ENCODE peak calls at places on chromosome 14, in ten cellular contexts. S is mesothelial cell of epicardium, K is pancreas, B is AG09319, Z is fibroblast of pulmonary artery, C is dorsolateral prefrontal cortex, M is A549, Y is ovary, H is spleen, U is mucosa of descending colon. J is an unnamed sample.

GRCh38 chr14:100900837-100901390 is 2.6 kb downstream of the RTL1 start:
- DNase-seq in U (peak; percentile 68), M (peak; percentile 35), K (peak; percentile 77), Y (peak; percentile 52), B (no peak), S (peak; percentile 64), Z (peak; percentile 8), H (peak; percentile 80), C (peak; percentile 39), J (peak; percentile 78)

GRCh38 chr14:73014105-73014504 is 12.8 kb downstream of the ZFYVE1 start:
- DNase-seq in C (no peak), Z (peak; percentile 45), Y (no peak), U (no peak), B (no peak), S (no peak), K (no peak), M (no peak), H (no peak), J (no peak)

GRCh38 chr14:85350667-85351066 is 179.3 kb upstream of the FLRT2 start:
- DNase-seq in K (no peak), Y (no peak), U (no peak), C (no peak), B (no peak), S (no peak), Z (no peak), M (no peak), H (no peak), J (no peak)

GRCh38 chr14:73591690-73592448 is at the start of gene ACOT4:
- DNase-seq in H (peak; percentile 89), U (peak; percentile 76), K (peak; percentile 81), S (peak; percentile 51), C (no peak), Y (no peak), M (peak; percentile 49), Z (peak; percentile 25), B (no peak), J (peak; percentile 55)

GRCh38 chr14:96126783-96127271 is 77.8 kb upstream of the BDKRB2 start:
- DNase-seq in Z (no peak), M (no peak), U (no peak), Y (no peak), S (peak; percentile 16), K (no peak), H (no peak), B (no peak), C (no peak), J (no peak)

GRCh38 chr14:101200650-101201516 is 297.4 kb upstream of the RTL1 start:
- DNase-seq in Z (no peak), C (no peak), K (no peak), S (peak; percentile 31), H (peak; percentile 53), B (no peak), Y (peak; percentile 3), U (no peak), M (no peak), J (no peak)

GRCh38 chr14:100535287-100536131 is 51.7 kb downstream of the BEGAIN start:
- DNase-seq in B (no peak), Y (peak; percentile 6), M (no peak), C (peak; percentile 30), K (peak; percentile 58), Z (no peak), U (no peak), S (peak; percentile 34), H (peak; percentile 52), J (peak; percentile 1)

GRCh38 chr14:27315477-27315876 is 717.6 kb upstream of the NOVA1 start:
- DNase-seq in K (no peak), U (no peak), C (no peak), M (no peak), Z (no peak), B (no peak), S (no peak), H (no peak), Y (no peak), J (no peak)

GRCh38 chr14:104732355-104732804 is 8.4 kb downstream of the ADSS1 start:
- DNase-seq in H (no peak), S (no peak), U (peak; percentile 93), C (no peak), B (no peak), Z (no peak), M (peak; percentile 44), Y (no peak), K (no peak), J (no peak)

GRCh38 chr14:104730504-104730903 is 6.5 kb downstream of the ADSS1 start:
- DNase-seq in C (no peak), Z (no peak), B (no peak), S (no peak), K (no peak), H (no peak), U (no peak), M (no peak), Y (no peak), J (no peak)

GRCh38 chr14:104731925-104732294 is 7.9 kb downstream of the ADSS1 start:
- DNase-seq in C (no peak), B (no peak), Y (no peak), M (no peak), K (no peak), U (no peak), Z (no peak), S (no peak), H (no peak), J (no peak)

GRCh38 chr14:104729835-104730181 is 5.8 kb downstream of the ADSS1 start:
- DNase-seq in S (no peak), B (no peak), Z (no peak), Y (no peak), C (no peak), H (no peak), K (no peak), U (no peak), M (no peak), J (no peak)

DNA sequence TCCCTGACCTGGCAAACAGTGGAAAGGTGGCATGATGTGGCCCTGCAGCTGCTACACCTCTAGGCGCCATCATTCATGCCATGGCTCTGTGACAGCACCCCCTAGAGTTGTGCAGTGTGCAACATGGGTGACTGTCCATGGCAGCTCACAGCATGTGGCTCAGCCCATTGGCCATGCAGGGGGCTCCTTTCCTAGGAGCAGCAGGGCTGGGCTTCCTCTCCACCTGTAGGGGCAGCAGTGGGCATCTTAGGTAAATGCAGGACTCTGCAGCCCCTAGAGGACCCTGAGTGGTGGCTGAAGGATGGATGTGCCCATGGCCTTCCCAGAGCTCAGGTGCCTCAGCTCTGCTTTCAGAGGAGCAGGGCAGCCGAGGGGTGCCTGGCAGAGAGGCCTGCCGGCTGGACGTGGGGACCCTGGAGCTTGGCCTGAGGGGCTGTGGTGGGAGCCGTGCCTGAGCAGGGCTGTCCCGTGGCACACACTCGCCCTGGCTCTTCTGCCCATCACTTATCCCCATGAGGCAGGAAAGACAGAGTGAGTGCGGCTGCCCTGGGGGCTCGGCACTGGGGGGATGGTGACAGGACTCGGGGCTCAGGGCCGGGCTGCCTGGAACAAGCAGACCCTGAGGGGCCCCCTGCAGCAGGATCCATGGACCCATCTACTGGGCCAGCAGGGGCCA is 7.4 kb downstream of the ADSS1 start:
- DNase-seq in B (no peak), S (no peak), K (no peak), M (peak; percentile 48), C (no peak), U (no peak), Y (no peak), H (no peak), Z (no peak), J (no peak)
- TF ChIP-seq CTCF in B (peak; percentile 24), S (no peak), K (no peak), M (peak; percentile 29), C (no peak), U (no peak), Y (no peak), H (no peak), Z (peak; percentile 39), J (no peak)

GRCh38 chr14:97178781-97179180 is 381.6 kb downstream of the VRK1 start:
- DNase-seq in Z (peak; percentile 1), S (no peak), Y (no peak), H (no peak), B (no peak), K (no peak), C (no peak), M (no peak), U (no peak), J (no peak)

GRCh38 chr14:97180304-97181200 is 383.4 kb downstream of the VRK1 start:
- DNase-seq in Y (no peak), M (peak; percentile 75), H (no peak), Z (peak; percentile 4), K (no peak), S (no peak), B (no peak), U (no peak), C (peak; percentile 71), J (no peak)

GRCh38 chr14:97177635-97178034 is 380.5 kb downstream of the VRK1 start:
- DNase-seq in Y (no peak), C (no peak), U (no peak), B (no peak), K (no peak), H (no peak), Z (no peak), S (no peak), M (no peak), J (no peak)

GRCh38 chr14:97179573-97179972 is 382.4 kb downstream of the VRK1 start:
- DNase-seq in C (no peak), U (no peak), H (no peak), B (no peak), M (no peak), K (no peak), Y (no peak), Z (no peak), S (no peak), J (no peak)

GRCh38 chr14:97177016-97177415 is 379.8 kb downstream of the VRK1 start:
- DNase-seq in K (no peak), S (no peak), U (no peak), M (peak; percentile 33), Y (no peak), Z (no peak), H (no peak), B (no peak), C (no peak), J (no peak)
- TF ChIP-seq CTCF in K (no peak), S (no peak), U (no peak), M (peak; percentile 49), Y (no peak), Z (no peak), H (no peak), B (no peak), C (no peak), J (no peak)

GRCh38 chr14:22420598-22421186 is 168.3 kb downstream of the DAD1 start:
- DNase-seq in H (no peak), Z (peak; percentile 36), K (no peak), M (no peak), C (no peak), B (no peak), Y (no peak), U (no peak), S (no peak), J (no peak)
- TF ChIP-seq CTCF in H (no peak), Z (peak; percentile 3), K (no peak), M (no peak), C (no peak), B (no peak), Y (no peak), U (no peak), S (no peak), J (no peak)

GRCh38 chr14:75978249-75978731 is 3.5 kb downstream of the TGFB3 start:
- DNase-seq in S (no peak), H (peak; percentile 79), C (no peak), U (peak; percentile 39), Z (no peak), Y (no peak), B (no peak), K (no peak), M (no peak), J (no peak)

GRCh38 chr14:75979641-75980422 is 2.0 kb downstream of the TGFB3 start:
- DNase-seq in H (no peak), Z (no peak), C (peak; percentile 57), K (no peak), Y (peak; percentile 23), S (no peak), B (no peak), U (no peak), M (no peak), J (no peak)

GRCh38 chr14:75977544-75977943 is 4.3 kb downstream of the TGFB3 start:
- DNase-seq in H (no peak), U (no peak), K (no peak), Z (no peak), M (no peak), C (no peak), B (no peak), S (no peak), Y (no peak), J (no peak)

GRCh38 chr14:75979071-75979571 is 2.7 kb downstream of the TGFB3 start:
- DNase-seq in C (peak; percentile 52), B (no peak), Z (peak; percentile 59), Y (peak; percentile 21), K (peak; percentile 67), M (peak; percentile 33), U (peak; percentile 35), H (peak; percentile 77), S (peak; percentile 65), J (peak; percentile 53)

DNA sequence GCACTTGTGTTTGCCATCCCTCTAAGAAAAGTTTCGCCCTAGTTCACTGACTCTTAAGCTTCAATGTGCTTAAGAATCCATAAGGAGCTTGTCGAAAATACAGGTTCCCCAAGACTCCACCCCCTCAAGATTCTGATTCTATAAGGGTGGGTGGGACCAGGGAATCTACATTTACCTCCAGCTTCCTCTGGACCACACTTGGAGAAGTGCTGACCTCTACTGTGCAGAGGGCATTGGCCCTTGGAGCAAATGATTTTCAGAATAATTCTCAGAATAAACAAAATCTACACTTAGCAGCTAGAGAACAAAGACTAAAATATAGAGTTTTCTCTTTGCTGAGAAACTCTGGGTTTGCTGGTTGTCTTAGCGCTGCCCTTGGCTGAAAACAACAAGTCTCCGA is 5.0 kb downstream of the TGFB3 start:
- DNase-seq in C (no peak), S (no peak), K (no peak), U (no peak), Z (no peak), H (no peak), M (no peak), B (no peak), Y (no peak), J (no peak)
- TF ChIP-seq CTCF in C (peak; percentile 40), S (no peak), K (no peak), U (no peak), Z (no peak), H (no peak), M (no peak), B (no peak), Y (no peak), J (no peak)

J was measured in nephron progenitor cell.